ENCODE peak calls at places on chromosomes 11 and 22, in six cellular contexts. Q, C, Y, W, X and R are unnamed samples.
A peak's percentile ranks its signal among the peaks of the same experiment; 100 is the strongest.

GRCh38 chr11:40292636-40293585 is 1166.5 kb downstream of the LRRC4C start:
- DNase-seq in Y (peak; percentile 46), X (no peak), Q (no peak), C (no peak), W (no peak), R (no peak)

GRCh38 chr11:57368106-57368826 is 12.7 kb downstream of the PRG3 start:
- DNase-seq in Q (no peak), W (no peak), X (no peak), C (no peak), Y (no peak), R (no peak)

GRCh38 chr11:1560011-1560579 is 12.0 kb downstream of the DUSP8 start:
- DNase-seq in Y (no peak), Q (no peak), X (no peak), C (no peak), W (no peak), R (no peak)

GRCh38 chr11:70078095-70078795 is at the start of gene ANO1:
- DNase-seq in Q (no peak), X (peak; percentile 19), W (no peak), Y (peak; percentile 58), C (no peak), R (no peak)

GRCh38 chr22:26589367-26589844 is 526 bp downstream of the TPST2 start:
- DNase-seq in C (peak; percentile 28), W (no peak), Q (no peak), X (peak; percentile 12), Y (peak; percentile 54), R (no peak)

GRCh38 chr11:36899796-36900195 is 301.8 kb upstream of the RAG2 start:
- DNase-seq in W (no peak), Q (no peak), C (no peak), Y (peak; percentile 56), X (no peak), R (no peak)

GRCh38 chr11:36148701-36149100 is 140.5 kb downstream of the COMMD9 start:
- DNase-seq in Q (no peak), Y (no peak), X (no peak), W (no peak), C (no peak), R (no peak)

GRCh38 chr11:96259053-96259837 is 83.8 kb downstream of the MAML2 start:
- DNase-seq in W (no peak), Y (no peak), Q (no peak), C (peak; percentile 32), X (peak; percentile 86), R (peak; percentile 79)

GRCh38 chr11:109648804-109649203 is 226.8 kb downstream of the C11orf87 start:
- DNase-seq in X (no peak), C (no peak), W (no peak), Y (no peak), Q (no peak), R (no peak)

GRCh38 chr11:77823775-77824174 is 2.8 kb downstream of the AAMDC start:
- DNase-seq in W (no peak), Y (no peak), Q (no peak), X (peak; percentile 52), C (no peak), R (peak; percentile 34)

GRCh38 chr11:63764201-63764711 is 4.3 kb downstream of the ZFTA start:
- DNase-seq in Q (no peak), Y (peak; percentile 83), W (no peak), C (no peak), X (no peak), R (no peak)

GRCh38 chr22:30720263-30720837 is 25.7 kb downstream of the OSBP2 start:
- DNase-seq in C (no peak), Y (no peak), W (no peak), Q (no peak), X (no peak), R (no peak)

GRCh38 chr11:70496591-70497535 is 98.5 kb downstream of the CTTN start:
- DNase-seq in X (no peak), Q (no peak), C (no peak), Y (peak; percentile 57), W (no peak), R (no peak)

GRCh38 chr11:133810766-133811165 is 34.5 kb downstream of the SPATA19 start:
- DNase-seq in W (no peak), Y (no peak), X (no peak), C (no peak), Q (no peak), R (no peak)

GRCh38 chr11:71204294-71204693 is 48.1 kb downstream of the SHANK2 start:
- DNase-seq in Q (no peak), X (no peak), C (peak; percentile 49), Y (no peak), W (no peak), R (no peak)

GRCh38 chr11:30244255-30244654 is 13.4 kb downstream of the FSHB start:
- DNase-seq in Y (no peak), C (no peak), W (no peak), Q (peak; percentile 29), X (peak; percentile 58), R (peak; percentile 81)

GRCh38 chr11:125481531-125481930 is 14.5 kb downstream of the FEZ1 start:
- DNase-seq in W (no peak), C (no peak), Q (no peak), X (no peak), Y (peak; percentile 63), R (no peak)

GRCh38 chr11:81218440-81218839 is 1515.2 kb downstream of the FAM181B start:
- DNase-seq in X (no peak), Y (no peak), C (no peak), W (no peak), Q (no peak), R (no peak)

GRCh38 chr22:36453266-36453607 is 28.2 kb downstream of the TXN2 start:
- DNase-seq in C (peak; percentile 53), X (no peak), Q (no peak), W (no peak), Y (no peak), R (no peak)

DNA sequence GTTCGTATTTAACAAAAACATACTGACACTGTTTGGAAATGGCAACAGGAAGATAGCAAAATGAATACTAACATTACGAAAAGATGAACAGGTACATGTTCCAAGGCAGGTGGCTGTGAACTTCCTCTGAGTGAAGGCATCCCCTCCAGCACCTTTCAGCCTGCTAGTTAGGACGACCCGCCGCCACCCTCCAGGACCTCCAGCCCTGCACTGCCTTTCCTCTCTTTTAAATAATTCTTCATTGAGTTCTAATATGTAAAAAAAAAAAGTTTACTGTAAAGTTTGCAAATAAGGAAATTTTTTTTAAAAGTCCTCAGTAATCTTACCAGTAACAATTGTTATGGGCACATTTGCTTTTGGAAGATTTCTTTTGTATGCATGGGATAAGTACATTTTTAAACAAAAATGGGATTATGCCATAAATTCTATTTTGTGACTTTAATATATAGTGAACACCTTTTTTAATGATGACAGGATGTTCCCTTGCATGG is 6.0 kb downstream of the NEAT1 start:
- DNase-seq in Q (no peak), W (no peak), X (no peak), C (no peak), Y (no peak), R (no peak)
- H4K20me1 ChIP-seq in Q (peaks cover 29% of the 10 kb centered on the region), W (peaks cover 16% of the 10 kb centered on the region), X (peaks cover 97% of the 10 kb centered on the region), C (peaks cover 24% of the 10 kb centered on the region), Y (peaks cover 4% of the 10 kb centered on the region), R (peaks cover 100% of the 10 kb centered on the region)

GRCh38 chr11:46492540-46492939 is 101.0 kb upstream of the CHRM4 start:
- DNase-seq in Y (no peak), X (no peak), Q (no peak), W (no peak), C (no peak), R (no peak)

GRCh38 chr11:46493786-46494185 is 100.0 kb downstream of the AMBRA1 start:
- DNase-seq in C (no peak), X (no peak), Q (no peak), Y (no peak), W (no peak), R (peak; percentile 50)

GRCh38 chr11:46491661-46492331 is 100.2 kb upstream of the CHRM4 start:
- DNase-seq in Q (no peak), C (no peak), X (peak; percentile 20), W (no peak), Y (no peak), R (no peak)

GRCh38 chr11:46489668-46490560 is 98.3 kb upstream of the CHRM4 start:
- DNase-seq in C (peak; percentile 68), X (peak; percentile 69), Q (peak; percentile 46), W (peak; percentile 48), Y (peak; percentile 55), R (peak; percentile 39)

DNA sequence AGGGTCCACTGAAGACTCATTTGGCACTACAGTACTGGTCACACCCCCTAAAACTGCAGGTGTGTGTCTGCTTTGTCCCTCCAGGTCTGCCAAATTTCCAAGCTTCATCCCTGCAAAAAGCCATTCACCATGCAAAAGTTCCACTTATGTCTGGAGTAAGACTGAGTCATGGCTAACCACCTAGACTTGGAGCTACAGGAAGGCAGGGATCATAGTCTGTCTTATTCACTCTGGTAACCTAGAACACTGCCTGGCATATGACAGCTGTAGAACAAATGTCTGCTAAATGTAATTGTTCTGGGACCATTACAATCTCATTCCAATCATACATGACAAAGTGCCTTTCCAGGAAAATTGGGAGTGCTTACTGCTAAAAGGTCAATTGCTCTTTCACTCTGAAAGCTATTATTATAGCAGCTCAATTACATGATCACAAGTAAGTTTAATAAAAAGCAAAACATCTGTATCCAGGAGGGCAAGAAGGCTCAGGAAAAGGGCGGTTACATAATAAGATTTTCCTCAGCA is 99.1 kb upstream of the CHRM4 start:
- DNase-seq in Q (no peak), W (no peak), Y (no peak), C (no peak), X (peak; percentile 46), R (peak; percentile 48)
- H4K20me1 ChIP-seq in Q (no peaks in the 10 kb centered on the region), W (no peaks in the 10 kb centered on the region), Y (peaks cover 21% of the 10 kb centered on the region), C (no peaks in the 10 kb centered on the region), X (peaks cover 14% of the 10 kb centered on the region), R (peaks cover 36% of the 10 kb centered on the region)

GRCh38 chr22:46622081-46622521 is 1.9 kb downstream of the GRAMD4 start:
- DNase-seq in Q (no peak), C (no peak), Y (no peak), X (no peak), W (no peak), R (no peak)
- H4K20me1 ChIP-seq in Q (no peaks in the 10 kb centered on the region), C (no peaks in the 10 kb centered on the region), Y (peaks cover 10% of the 10 kb centered on the region), X (peaks cover 30% of the 10 kb centered on the region), W (no peaks in the 10 kb centered on the region), R (peaks cover 43% of the 10 kb centered on the region)

DNA sequence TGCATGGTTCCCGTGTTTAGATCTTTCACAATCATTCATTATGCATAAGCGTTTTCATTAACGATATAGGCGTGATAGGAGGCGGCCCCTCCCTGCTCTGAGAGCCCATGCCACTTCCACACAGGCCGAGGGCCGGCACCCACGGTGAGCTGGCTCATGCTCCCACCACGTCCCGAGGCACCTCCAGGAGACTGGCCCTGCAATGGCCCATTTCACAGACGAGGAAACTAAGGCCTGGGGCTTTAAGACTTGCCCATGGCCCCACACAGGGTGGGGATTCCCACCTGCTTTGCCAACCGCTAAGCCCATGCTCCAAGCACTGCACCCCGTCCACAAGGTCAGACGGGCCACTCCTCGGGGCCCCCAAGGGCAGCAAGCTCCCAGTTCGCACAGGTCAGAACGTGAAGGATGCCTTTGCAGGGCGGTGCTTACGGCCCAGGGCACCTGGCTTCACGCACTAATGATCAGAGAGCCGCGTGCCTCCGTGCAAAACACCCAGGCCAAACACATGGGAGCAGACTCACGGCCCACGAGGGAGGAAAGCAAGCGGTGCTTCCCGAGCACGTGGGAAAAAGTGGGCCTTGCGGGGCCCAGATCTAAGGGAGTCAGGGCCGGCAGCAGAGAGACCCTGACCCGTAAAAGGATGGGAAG is 8.3 kb downstream of the OSBPL5 start:
- DNase-seq in W (no peak), Y (no peak), Q (no peak), C (peak; percentile 80), X (no peak), R (no peak)
- H4K20me1 ChIP-seq in W (no peaks in the 10 kb centered on the region), Y (peaks cover 46% of the 10 kb centered on the region), Q (no peaks in the 10 kb centered on the region), C (no peaks in the 10 kb centered on the region), X (peaks cover 65% of the 10 kb centered on the region), R (peaks cover 89% of the 10 kb centered on the region)

GRCh38 chr11:45157247-45158209 is 11.1 kb downstream of the PRDM11 start:
- DNase-seq in W (no peak), X (no peak), Y (no peak), Q (no peak), C (no peak), R (no peak)
- H4K20me1 ChIP-seq in W (no peaks in the 10 kb centered on the region), X (peaks cover 16% of the 10 kb centered on the region), Y (peaks cover 25% of the 10 kb centered on the region), Q (no peaks in the 10 kb centered on the region), C (peaks cover 3% of the 10 kb centered on the region), R (peaks cover 95% of the 10 kb centered on the region)

GRCh38 chr22:42994276-42994916 is 20.6 kb downstream of the PACSIN2 start:
- DNase-seq in Y (no peak), X (no peak), W (no peak), Q (no peak), C (no peak), R (no peak)
- H4K20me1 ChIP-seq in Y (peaks cover 43% of the 10 kb centered on the region), X (peaks cover 35% of the 10 kb centered on the region), W (no peaks in the 10 kb centered on the region), Q (peaks cover 4% of the 10 kb centered on the region), C (no peaks in the 10 kb centered on the region), R (peaks cover 35% of the 10 kb centered on the region)